ENCODE peak calls at places on chromosomes 13 and 19, in seven cellular contexts. J is mammary epithelial cell, F is mucosa of descending colon, G is esophagus squamous epithelium, K is tibial artery, H is lower leg skin, S is body of pancreas. I is an unnamed sample.

GRCh38 chr13:98978280-98978679 is 416 bp upstream of the DOCK9 start:
- DNase-seq in J (peak; percentile 93), F (no peak), G (no peak), K (no peak), H (no peak), S (no peak), I (no peak)

GRCh38 chr19:4088975-4089374 is 22.3 kb upstream of the ZBTB7A start:
- DNase-seq in J (no peak), F (no peak), G (no peak), K (no peak), H (no peak), S (no peak), I (no peak)

GRCh38 chr13:23993439-23993980 is 96.2 kb upstream of the C1QTNF9B start:
- DNase-seq in J (no peak), F (no peak), G (no peak), K (no peak), H (no peak), S (no peak), I (no peak)

GRCh38 chr19:11856568-11857264 is 8.2 kb downstream of the ZNF439 start:
- DNase-seq in J (no peak), F (no peak), G (no peak), K (no peak), H (peak; percentile 37), S (no peak), I (no peak)

GRCh38 chr19:12937243-12938053 is 961 bp upstream of the CALR start:
- DNase-seq in J (no peak), F (no peak), G (no peak), K (peak; percentile 57), H (peak; percentile 65), S (no peak), I (no peak)

GRCh38 chr19:47550129-47550528 is 22.8 kb downstream of the ZNF541 start:
- DNase-seq in J (no peak), F (no peak), G (no peak), K (no peak), H (no peak), S (no peak), I (no peak)

GRCh38 chr19:18771328-18772242 is 19.5 kb downstream of the COMP start:
- DNase-seq in J (no peak), F (no peak), G (no peak), K (no peak), H (no peak), S (no peak), I (no peak)

GRCh38 chr13:25203256-25203794 is 31.2 kb upstream of the AMER2 start:
- DNase-seq in J (no peak), F (no peak), G (no peak), K (no peak), H (no peak), S (no peak), I (no peak)

GRCh38 chr13:28822161-28822560 is 2.0 kb downstream of the MTUS2 start:
- DNase-seq in J (no peak), F (no peak), G (no peak), K (no peak), H (no peak), S (no peak), I (no peak)

GRCh38 chr19:55461974-55462628 is 659 bp upstream of the ISOC2 start:
- DNase-seq in J (no peak), F (no peak), G (no peak), K (no peak), H (no peak), S (peak; percentile 39), I (no peak)

GRCh38 chr19:40740747-40741146 is 9.5 kb downstream of the ACTMAP start:
- DNase-seq in J (no peak), F (no peak), G (no peak), K (peak; percentile 89), H (peak; percentile 89), S (no peak), I (no peak)

GRCh38 chr19:10043286-10043927 is 30.1 kb downstream of the RDH8 start:
- DNase-seq in J (peak; percentile 61), F (no peak), G (no peak), K (no peak), H (no peak), S (no peak), I (peak; percentile 8)

GRCh38 chr19:5143471-5144411 is 174.8 kb downstream of the KDM4B start:
- DNase-seq in J (no peak), F (peak; percentile 51), G (no peak), K (no peak), H (no peak), S (no peak), I (no peak)

GRCh38 chr19:23118400-23118799 is 1.6 kb downstream of the ZNF730 start:
- DNase-seq in J (no peak), F (no peak), G (no peak), K (no peak), H (no peak), S (no peak), I (no peak)

GRCh38 chr13:27228131-27228530 is 23.2 kb upstream of the RPL21 start:
- DNase-seq in J (no peak), F (no peak), G (no peak), K (no peak), H (no peak), S (no peak), I (no peak)

GRCh38 chr13:26010487-26011207 is 41.2 kb downstream of the SHISA2 start:
- DNase-seq in J (no peak), F (no peak), G (no peak), K (no peak), H (no peak), S (no peak), I (no peak)

GRCh38 chr13:84774111-84774510 is 891.8 kb upstream of the SLITRK1 start:
- DNase-seq in J (no peak), F (no peak), G (no peak), K (no peak), H (no peak), S (no peak), I (no peak)

GRCh38 chr19:4877753-4878490 is 10.5 kb upstream of the PLIN3 start:
- DNase-seq in J (no peak), F (no peak), G (no peak), K (peak; percentile 42), H (no peak), S (no peak), I (no peak)

GRCh38 chr13:114128624-114129522 is 3.5 kb downstream of the RASA3 start:
- DNase-seq in J (no peak), F (peak; percentile 90), G (peak; percentile 49), K (peak; percentile 86), H (peak; percentile 69), S (no peak), I (no peak)

GRCh38 chr13:35164324-35164932 is 222.4 kb downstream of the NBEA start:
- DNase-seq in J (peak; percentile 6), F (no peak), G (no peak), K (no peak), H (no peak), S (no peak), I (peak; percentile 4)

GRCh38 chr19:43534305-43534612 is 1.3 kb downstream of the ZNF575 start:
- DNase-seq in J (no peak), F (no peak), G (no peak), K (no peak), H (no peak), S (no peak), I (no peak)
- H3K4me3 ChIP-seq in J (peak overlapping the region; percentile 2), F (peak overlapping the region; percentile 21), G (peak overlapping the region; percentile 53), K (peak overlapping the region; percentile 66), H (no peak overlapping the region), S (no peak overlapping the region), I (no peak overlapping the region)

GRCh38 chr13:102394158-102395053 is 7.4 kb downstream of the FGF14 start:
- DNase-seq in J (peak; percentile 48), F (peak; percentile 93), G (peak; percentile 34), K (peak; percentile 89), H (peak; percentile 94), S (peak; percentile 97), I (no peak)
- TF ChIP-seq CTCF in J (peak; percentile 48), F (no peak), G (no peak), K (no peak), H (no peak), S (peak; percentile 27), I (no peak)

GRCh38 chr13:74289861-74290260 is 155.7 kb upstream of the KLF12 start:
- DNase-seq in J (no peak), F (no peak), G (no peak), K (no peak), H (no peak), S (no peak), I (no peak)

GRCh38 chr13:74289130-74289529 is 154.9 kb upstream of the KLF12 start:
- DNase-seq in J (no peak), F (no peak), G (no peak), K (no peak), H (no peak), S (no peak), I (no peak)

GRCh38 chr13:74288361-74288911 is 154.2 kb upstream of the KLF12 start:
- DNase-seq in J (peak; percentile 21), F (peak; percentile 60), G (no peak), K (no peak), H (no peak), S (no peak), I (no peak)

GRCh38 chr13:74290324-74290773 is 156.1 kb upstream of the KLF12 start:
- DNase-seq in J (peak; percentile 97), F (no peak), G (no peak), K (no peak), H (peak; percentile 21), S (no peak), I (no peak)

DNA sequence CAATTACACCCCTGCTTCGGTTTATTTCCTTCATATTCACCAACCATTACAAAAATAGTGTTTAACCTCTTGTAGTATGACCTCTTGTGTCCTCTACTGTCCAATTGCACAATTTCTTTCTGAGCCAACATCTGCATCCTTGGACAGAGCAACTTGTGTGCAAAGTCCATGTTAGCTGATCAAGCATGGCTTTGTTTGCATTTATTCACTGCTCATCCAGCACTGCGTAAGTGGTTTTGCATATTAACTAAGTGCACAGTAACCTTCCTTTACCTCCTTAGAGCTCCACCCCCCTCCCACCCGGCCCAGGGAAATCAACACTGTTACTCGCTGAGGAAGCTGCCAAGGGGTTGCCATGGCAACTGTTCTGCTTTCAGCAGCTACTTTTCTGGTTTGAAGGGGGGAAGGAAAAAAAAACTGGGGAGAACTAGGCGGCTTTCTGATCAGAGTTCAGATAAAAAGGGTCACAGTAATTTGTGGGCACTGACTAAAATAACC is 153.5 kb upstream of the KLF12 start:
- DNase-seq in J (peak; percentile 30), F (peak; percentile 88), G (peak; percentile 34), K (peak; percentile 76), H (peak; percentile 42), S (peak; percentile 69), I (no peak)
- H3K4me3 ChIP-seq in J (no peak overlapping the region), F (no peak overlapping the region), G (peak overlapping the region; percentile 20), K (peak overlapping the region; percentile 30), H (no peak overlapping the region), S (no peak overlapping the region), I (no peak overlapping the region)

DNA sequence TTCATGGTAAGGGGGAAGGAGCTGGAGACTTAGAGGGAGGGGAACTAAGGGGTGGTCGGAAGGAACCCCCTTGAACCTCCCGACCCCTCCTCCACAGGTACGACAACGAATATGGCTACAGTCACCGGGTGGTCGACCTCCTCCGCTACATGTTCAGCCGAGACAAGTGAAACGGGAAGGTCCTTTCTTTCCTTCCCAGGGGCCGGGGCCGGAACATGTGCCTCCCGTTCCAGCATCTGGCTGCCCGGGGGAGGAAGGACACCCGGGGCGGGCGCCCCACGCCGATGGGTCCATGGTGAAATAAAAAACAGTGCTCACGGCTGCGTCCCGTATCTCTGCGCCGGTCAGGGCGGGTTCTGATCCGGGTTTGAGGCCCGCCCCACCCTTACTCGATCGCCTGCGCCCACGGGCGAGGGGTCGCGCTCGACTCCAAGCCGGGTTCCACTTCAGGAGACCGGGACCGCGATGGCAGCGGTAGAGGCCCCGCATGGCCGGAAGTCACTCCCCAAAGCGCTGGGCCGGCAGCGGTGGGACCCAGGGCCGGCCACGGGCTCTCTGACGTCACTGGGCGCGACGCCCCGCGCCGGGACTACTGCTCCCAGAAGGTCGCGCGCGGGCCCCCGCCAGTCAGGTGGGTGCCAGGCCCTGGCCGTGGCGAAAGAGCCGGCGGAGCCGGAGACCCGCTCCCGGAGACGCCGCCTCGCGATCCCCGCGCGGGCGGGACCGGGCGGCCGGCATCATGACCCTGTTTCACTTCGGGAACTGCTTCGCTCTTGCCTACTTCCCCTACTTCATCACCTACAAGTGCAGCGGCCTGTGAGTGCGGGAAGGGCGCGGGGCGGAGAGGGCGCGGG is at the start of gene TMEM147:
- DNase-seq in J (peak; percentile 84), F (peak; percentile 95), G (peak; percentile 44), K (peak; percentile 92), H (peak; percentile 89), S (peak; percentile 92), I (peak; percentile 59)
- TF ChIP-seq CTCF in J (no peak), F (no peak), G (no peak), K (no peak), H (no peak), S (no peak), I (no peak)

I was measured in LNCaP clone FGC.